ENCODE peak calls at places on chromosomes 2 and 18, in ten cellular contexts. G, K, P, M, O, I, N, B, R and T are unnamed samples. For H3K4me1, the result is how much of the 10 kb centered on the place peaks cover.

GRCh38 chr2:218230882-218231281 is 13.9 kb downstream of the ARPC2 start:
- DNase-seq in G (peak), K (peak), P (peak), M (no peak), O (no peak), I (no peak), N (no peak), B (no peak), R (no peak), T (no peak)

GRCh38 chr2:75055820-75056675 is 97.6 kb downstream of the POLE4 start:
- DNase-seq in G (no peak), K (peak), P (no peak), M (no peak), O (no peak), I (no peak), N (no peak), B (no peak), R (no peak), T (no peak)

GRCh38 chr2:237297421-237298155 is 116.4 kb downstream of the COL6A3 start:
- DNase-seq in G (no peak), K (peak), P (no peak), M (no peak), O (no peak), I (no peak), N (no peak), B (no peak), R (no peak), T (no peak)

GRCh38 chr2:46732127-46732526 is 183.5 kb downstream of the MCFD2 start:
- DNase-seq in G (no peak), K (no peak), P (no peak), M (no peak), O (no peak), I (no peak), N (no peak), B (no peak), R (no peak), T (no peak)

GRCh38 chr2:96843538-96844268 is at the start of gene ANKRD23:
- DNase-seq in G (no peak), K (no peak), P (no peak), M (peak), O (no peak), I (no peak), N (no peak), B (no peak), R (no peak), T (no peak)

GRCh38 chr18:36756262-36756661 is 72.5 kb downstream of the TPGS2 start:
- DNase-seq in G (no peak), K (peak), P (no peak), M (no peak), O (peak), I (no peak), N (no peak), B (no peak), R (no peak), T (no peak)

GRCh38 chr18:34993289-34993688 is 47.9 kb upstream of the MAPRE2 start:
- DNase-seq in G (no peak), K (no peak), P (no peak), M (no peak), O (no peak), I (no peak), N (no peak), B (no peak), R (no peak), T (no peak)

GRCh38 chr2:25368650-25369049 is 26.9 kb upstream of the DNMT3A start:
- DNase-seq in G (no peak), K (peak), P (no peak), M (peak), O (no peak), I (no peak), N (no peak), B (no peak), R (no peak), T (no peak)

GRCh38 chr2:29895296-29895695 is 26.1 kb downstream of the ALK start:
- DNase-seq in G (no peak), K (no peak), P (no peak), M (no peak), O (no peak), I (no peak), N (no peak), B (no peak), R (no peak), T (no peak)

GRCh38 chr2:224208034-224208433 is 168.9 kb upstream of the SERPINE2 start:
- DNase-seq in G (no peak), K (no peak), P (no peak), M (no peak), O (no peak), I (no peak), N (no peak), B (no peak), R (no peak), T (no peak)

GRCh38 chr2:143736904-143737303 is 607.7 kb downstream of the ARHGAP15 start:
- DNase-seq in G (no peak), K (no peak), P (no peak), M (no peak), O (no peak), I (no peak), N (no peak), B (no peak), R (no peak), T (no peak)

GRCh38 chr18:37238271-37238670 is 327.3 kb downstream of the CELF4 start:
- DNase-seq in G (no peak), K (no peak), P (no peak), M (no peak), O (no peak), I (no peak), N (no peak), B (no peak), R (no peak), T (no peak)

GRCh38 chr2:69082430-69082997 is 69.5 kb downstream of the ANTXR1 start:
- DNase-seq in G (peak), K (peak), P (peak), M (peak), O (peak), I (peak), N (no peak), B (no peak), R (peak), T (peak)

GRCh38 chr2:159134979-159135378 is 151.5 kb downstream of the WDSUB1 start:
- DNase-seq in G (no peak), K (no peak), P (no peak), M (no peak), O (no peak), I (no peak), N (no peak), B (no peak), R (no peak), T (no peak)

GRCh38 chr2:157497603-157498314 is 53.9 kb upstream of the CYTIP start:
- DNase-seq in G (peak), K (peak), P (no peak), M (no peak), O (no peak), I (no peak), N (no peak), B (no peak), R (no peak), T (no peak)

GRCh38 chr2:96091141-96091710 is 25.1 kb downstream of the ADRA2B start:
- DNase-seq in G (peak), K (no peak), P (peak), M (no peak), O (no peak), I (peak), N (no peak), B (peak), R (no peak), T (no peak)

GRCh38 chr18:72675394-72675793 is 131.3 kb upstream of the CBLN2 start:
- DNase-seq in G (no peak), K (no peak), P (no peak), M (no peak), O (peak), I (no peak), N (no peak), B (no peak), R (no peak), T (no peak)

GRCh38 chr2:34738691-34739090 is 1139.6 kb upstream of the FAM98A start:
- DNase-seq in G (no peak), K (no peak), P (no peak), M (no peak), O (no peak), I (no peak), N (no peak), B (no peak), R (no peak), T (no peak)

GRCh38 chr2:98444436-98445166 is at the start of gene INPP4A:
- DNase-seq in G (peak), K (peak), P (peak), M (peak), O (peak), I (peak), N (peak), B (peak), R (peak), T (peak)

GRCh38 chr2:40760071-40760666 is 308.3 kb upstream of the SLC8A1 start:
- DNase-seq in G (peak), K (peak), P (no peak), M (no peak), O (peak), I (no peak), N (no peak), B (no peak), R (no peak), T (peak)

GRCh38 chr2:221762496-221762895 is 190.4 kb upstream of the EPHA4 start:
- DNase-seq in G (no peak), K (no peak), P (no peak), M (no peak), O (no peak), I (no peak), N (no peak), B (no peak), R (no peak), T (no peak)

GRCh38 chr2:191013876-191014652 is at the start of gene STAT1:
- DNase-seq in G (peak), K (peak), P (peak), M (peak), O (peak), I (peak), N (peak), B (peak), R (peak), T (peak)

GRCh38 chr2:221282386-221282785 is 289.7 kb downstream of the EPHA4 start:
- DNase-seq in G (peak), K (no peak), P (no peak), M (no peak), O (no peak), I (no peak), N (no peak), B (no peak), R (no peak), T (no peak)

GRCh38 chr18:3450358-3451107 is 561 bp downstream of the TGIF1 start:
- DNase-seq in G (peak), K (peak), P (peak), M (peak), O (no peak), I (peak), N (peak), B (peak), R (peak), T (peak)

DNA sequence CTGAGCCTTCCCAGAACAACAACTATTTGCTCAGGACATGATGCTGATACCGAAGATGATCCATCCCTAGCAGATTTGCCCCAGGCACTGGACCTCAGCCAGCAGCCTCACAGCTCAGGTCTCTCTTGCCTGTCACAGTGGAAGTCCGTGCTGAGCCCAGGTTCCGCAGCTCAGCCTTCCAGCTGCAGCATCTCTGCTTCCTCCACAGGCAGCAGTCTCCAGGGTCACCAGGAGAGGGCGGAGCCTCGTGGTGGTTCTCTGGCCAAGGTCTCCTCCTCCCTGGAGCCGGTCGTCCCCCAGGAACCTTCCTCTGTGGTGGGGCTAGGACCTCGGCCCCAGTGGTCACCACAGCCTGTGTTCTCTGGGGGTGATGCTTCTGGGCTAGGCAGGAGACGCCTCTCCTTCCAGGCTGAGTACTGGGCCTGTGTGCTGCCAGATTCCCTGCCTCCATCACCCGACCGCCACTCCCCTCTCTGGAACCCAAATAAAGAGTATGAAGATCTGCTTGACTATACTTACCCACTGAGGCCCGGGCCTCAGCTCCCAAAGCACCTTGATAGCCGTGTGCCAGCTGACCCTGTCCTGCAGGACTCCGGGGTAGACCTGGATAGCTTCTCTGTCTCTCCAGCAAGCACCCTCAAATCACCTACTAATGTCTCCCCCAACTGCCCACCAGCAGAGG is 15.4 kb downstream of the CEP68 start:
- DNase-seq in G (peak), K (no peak), P (no peak), M (peak), O (no peak), I (no peak), N (no peak), B (no peak), R (peak), T (peak)
- H3K4me1 ChIP-seq in G (under half), K (under half), P (under half), M (under half), O (under half), I (half or more), N (under half), B (under half), R (under half), T (under half)

DNA sequence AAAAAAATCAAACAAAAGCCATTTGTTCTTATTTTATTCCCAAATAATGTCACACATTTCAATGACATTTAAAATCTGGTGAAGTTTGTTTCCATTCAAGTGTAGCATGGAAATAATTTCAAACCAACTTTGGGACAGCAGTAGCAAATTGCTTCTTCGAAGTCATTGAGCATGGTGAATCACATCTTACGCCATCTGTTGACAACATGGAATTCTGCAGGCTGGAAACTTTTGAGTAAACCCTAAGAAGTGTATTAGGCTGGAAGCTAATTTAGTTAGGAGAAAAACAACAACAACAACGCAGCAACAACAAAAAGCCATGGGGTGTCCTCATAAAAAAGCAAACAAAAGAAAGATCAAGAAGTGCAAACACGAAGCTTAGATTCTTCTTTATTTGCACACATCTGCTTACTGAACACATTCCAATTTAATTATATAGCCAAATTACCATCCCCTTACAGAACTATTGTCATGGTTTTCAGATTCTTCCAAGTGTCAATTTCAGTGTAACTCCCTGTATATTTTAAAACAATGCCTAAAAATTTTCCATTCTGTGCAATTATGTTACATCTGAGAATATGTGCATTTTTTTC is 659.0 kb upstream of the CDH7 start:
- DNase-seq in G (peak), K (peak), P (peak), M (no peak), O (no peak), I (no peak), N (no peak), B (no peak), R (no peak), T (peak)
- TF ChIP-seq CTCF in G (peak), K (no peak), P (peak), M (peak), O (peak), I (peak), N (no peak), B (no peak), R (no peak), T (peak)

GRCh38 chr2:170928824-170929685 is at the start of gene GORASP2:
- DNase-seq in G (peak), K (peak), P (peak), M (peak), O (peak), I (peak), N (peak), B (peak), R (peak), T (peak)
- H3K4me1 ChIP-seq in G (under half), K (under half), P (under half), M (under half), O (under half), I (under half), N (under half), B (under half), R (under half), T (under half)

GRCh38 chr2:55311444-55311870 is 42.4 kb upstream of the MTIF2 start:
- DNase-seq in G (no peak), K (peak), P (no peak), M (no peak), O (no peak), I (no peak), N (no peak), B (no peak), R (no peak), T (no peak)
- TF ChIP-seq CTCF in G (no peak), K (peak), P (no peak), M (no peak), O (peak), I (no peak), N (no peak), B (no peak), R (no peak), T (no peak)

GRCh38 chr2:58976374-58977055 is 735.4 kb upstream of the FANCL start:
- DNase-seq in G (no peak), K (no peak), P (no peak), M (no peak), O (no peak), I (no peak), N (no peak), B (no peak), R (no peak), T (no peak)
- H3K4me1 ChIP-seq in G (under half), K (under half), P (under half), M (under half), O (under half), I (under half), N (under half), B (under half), R (under half), T (under half)

GRCh38 chr2:94986392-94986963 is 39.0 kb upstream of the MAL start:
- DNase-seq in G (peak), K (peak), P (peak), M (no peak), O (peak), I (no peak), N (peak), B (no peak), R (no peak), T (peak)
- TF ChIP-seq CTCF in G (peak), K (peak), P (peak), M (peak), O (peak), I (peak), N (peak), B (peak), R (peak), T (peak)